ENCODE peak calls at places on chromosome 9, in seven cellular contexts. One of them, this sample, is unnamed.

GRCh38 chr9:81574399-81574798 is 114.9 kb downstream of the TLE1 start:
- DNase-seq in PC-9: no peak
- DNase-seq in lung: no peak
- DNase-seq in psoas muscle: no peak
- DNase-seq in hepatocyte: no peak
- DNase-seq in H9: no peak
- DNase-seq in gastrocnemius medialis: no peak
- DNase-seq in this sample: no peak

GRCh38 chr9:120937127-120937526 is 10.5 kb upstream of the TRAF1 start:
- DNase-seq in gastrocnemius medialis: no peak
- DNase-seq in PC-9: no peak
- DNase-seq in H9: no peak
- DNase-seq in lung: no peak
- DNase-seq in psoas muscle: peak; percentile 45
- DNase-seq in hepatocyte: no peak
- DNase-seq in this sample: peak; percentile 70

GRCh38 chr9:72333758-72334157 is 31.2 kb downstream of the ZFAND5 start:
- DNase-seq in H9: peak; percentile 74
- DNase-seq in PC-9: no peak
- DNase-seq in psoas muscle: no peak
- DNase-seq in lung: no peak
- DNase-seq in gastrocnemius medialis: no peak
- DNase-seq in hepatocyte: no peak
- DNase-seq in this sample: no peak

GRCh38 chr9:94805585-94805984 is 79.1 kb downstream of the AOPEP start:
- DNase-seq in H9: no peak
- DNase-seq in lung: peak; percentile 54
- DNase-seq in psoas muscle: no peak
- DNase-seq in gastrocnemius medialis: no peak
- DNase-seq in hepatocyte: peak; percentile 66
- DNase-seq in PC-9: peak; percentile 69
- DNase-seq in this sample: peak; percentile 71

GRCh38 chr9:115192835-115193234 is 74.9 kb upstream of the TNC start:
- DNase-seq in gastrocnemius medialis: no peak
- DNase-seq in lung: no peak
- DNase-seq in H9: no peak
- DNase-seq in psoas muscle: no peak
- DNase-seq in PC-9: no peak
- DNase-seq in hepatocyte: no peak
- DNase-seq in this sample: no peak

GRCh38 chr9:80595192-80595591 is 1023.4 kb downstream of the TLE4 start:
- DNase-seq in gastrocnemius medialis: no peak
- DNase-seq in hepatocyte: no peak
- DNase-seq in lung: no peak
- DNase-seq in H9: no peak
- DNase-seq in PC-9: no peak
- DNase-seq in psoas muscle: no peak
- DNase-seq in this sample: no peak

GRCh38 chr9:107548298-107549142 is 59.0 kb upstream of the KLF4 start:
- DNase-seq in lung: peak; percentile 34
- DNase-seq in H9: no peak
- DNase-seq in gastrocnemius medialis: peak; percentile 23
- DNase-seq in psoas muscle: peak; percentile 24
- DNase-seq in PC-9: peak; percentile 18
- DNase-seq in hepatocyte: peak; percentile 57
- DNase-seq in this sample: peak; percentile 69

GRCh38 chr9:8916771-8917170 is 1117.2 kb upstream of the DMAC1 start:
- DNase-seq in H9: no peak
- DNase-seq in psoas muscle: no peak
- DNase-seq in lung: no peak
- DNase-seq in PC-9: no peak
- DNase-seq in gastrocnemius medialis: no peak
- DNase-seq in hepatocyte: no peak
- DNase-seq in this sample: no peak

GRCh38 chr9:70941191-70941590 is 180.2 kb downstream of the TRPM3 start:
- DNase-seq in lung: no peak
- DNase-seq in H9: no peak
- DNase-seq in hepatocyte: no peak
- DNase-seq in psoas muscle: no peak
- DNase-seq in gastrocnemius medialis: no peak
- DNase-seq in PC-9: no peak
- DNase-seq in this sample: no peak

GRCh38 chr9:105311317-105311716 is 66.9 kb downstream of the SLC44A1 start:
- DNase-seq in lung: no peak
- DNase-seq in PC-9: no peak
- DNase-seq in gastrocnemius medialis: no peak
- DNase-seq in H9: no peak
- DNase-seq in psoas muscle: no peak
- DNase-seq in hepatocyte: peak; percentile 38
- DNase-seq in this sample: no peak

GRCh38 chr9:83544002-83544698 is 5.9 kb upstream of the FRMD3 start:
- DNase-seq in H9: peak; percentile 52
- DNase-seq in hepatocyte: peak; percentile 80
- DNase-seq in psoas muscle: peak; percentile 19
- DNase-seq in PC-9: peak; percentile 37
- DNase-seq in gastrocnemius medialis: no peak
- DNase-seq in lung: no peak
- DNase-seq in this sample: no peak

GRCh38 chr9:92600742-92601261 is 65.0 kb upstream of the ECM2 start:
- DNase-seq in gastrocnemius medialis: no peak
- DNase-seq in lung: no peak
- DNase-seq in H9: no peak
- DNase-seq in hepatocyte: no peak
- DNase-seq in psoas muscle: no peak
- DNase-seq in PC-9: no peak
- DNase-seq in this sample: no peak

GRCh38 chr9:92592946-92593860 is 57.4 kb upstream of the ECM2 start:
- DNase-seq in H9: no peak
- DNase-seq in hepatocyte: no peak
- DNase-seq in PC-9: no peak
- DNase-seq in gastrocnemius medialis: no peak
- DNase-seq in lung: no peak
- DNase-seq in psoas muscle: no peak
- DNase-seq in this sample: no peak

GRCh38 chr9:92603100-92603499 is 66.8 kb downstream of the IPPK start:
- DNase-seq in hepatocyte: no peak
- DNase-seq in PC-9: no peak
- DNase-seq in psoas muscle: no peak
- DNase-seq in lung: no peak
- DNase-seq in gastrocnemius medialis: no peak
- DNase-seq in H9: no peak
- DNase-seq in this sample: no peak

GRCh38 chr9:92600075-92600741 is 64.4 kb upstream of the ECM2 start:
- DNase-seq in psoas muscle: no peak
- DNase-seq in PC-9: no peak
- DNase-seq in gastrocnemius medialis: no peak
- DNase-seq in hepatocyte: no peak
- DNase-seq in lung: no peak
- DNase-seq in H9: no peak
- DNase-seq in this sample: no peak

DNA sequence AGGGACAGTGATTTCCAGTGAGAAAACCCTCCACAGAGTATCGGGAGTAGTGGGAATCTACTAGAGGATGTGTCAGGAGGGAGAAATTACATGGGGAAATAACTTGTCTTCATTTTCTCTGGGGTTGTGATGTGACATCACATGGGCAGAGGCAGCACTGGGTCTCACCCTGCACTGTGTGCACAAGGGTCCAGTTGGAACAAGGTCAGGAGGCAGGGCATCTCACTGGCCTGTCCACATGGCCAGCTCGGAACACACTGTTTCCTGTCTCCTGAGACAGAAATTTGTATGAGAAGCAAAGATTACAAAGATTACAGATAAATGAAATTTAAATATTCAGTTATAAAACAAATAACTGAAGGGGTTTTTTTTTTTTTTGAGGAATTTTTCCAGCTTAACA is 62.6 kb upstream of the ECM2 start:
- DNase-seq in gastrocnemius medialis: no peak
- DNase-seq in psoas muscle: no peak
- DNase-seq in lung: no peak
- DNase-seq in PC-9: no peak
- DNase-seq in H9: no peak
- DNase-seq in hepatocyte: no peak
- DNase-seq in this sample: no peak
- H3K4me1 ChIP-seq in gastrocnemius medialis: peaks cover 4% of the 10 kb centered on the region
- H3K4me1 ChIP-seq in psoas muscle: peaks cover 5% of the 10 kb centered on the region
- H3K4me1 ChIP-seq in lung: peaks cover 11% of the 10 kb centered on the region
- H3K4me1 ChIP-seq in PC-9: no peaks in the 10 kb centered on the region
- H3K4me1 ChIP-seq in H9: no peaks in the 10 kb centered on the region
- H3K4me1 ChIP-seq in hepatocyte: peaks cover 13% of the 10 kb centered on the region
- H3K4me1 ChIP-seq in this sample: peaks cover 52% of the 10 kb centered on the region

GRCh38 chr9:75687359-75687953 is 203.0 kb upstream of the PCSK5 start:
- DNase-seq in hepatocyte: no peak
- DNase-seq in psoas muscle: no peak
- DNase-seq in gastrocnemius medialis: no peak
- DNase-seq in lung: no peak
- DNase-seq in H9: no peak
- DNase-seq in PC-9: no peak
- DNase-seq in this sample: no peak

GRCh38 chr9:75685059-75685458 is 205.4 kb upstream of the PCSK5 start:
- DNase-seq in PC-9: no peak
- DNase-seq in hepatocyte: no peak
- DNase-seq in lung: no peak
- DNase-seq in psoas muscle: no peak
- DNase-seq in gastrocnemius medialis: no peak
- DNase-seq in H9: no peak
- DNase-seq in this sample: no peak

DNA sequence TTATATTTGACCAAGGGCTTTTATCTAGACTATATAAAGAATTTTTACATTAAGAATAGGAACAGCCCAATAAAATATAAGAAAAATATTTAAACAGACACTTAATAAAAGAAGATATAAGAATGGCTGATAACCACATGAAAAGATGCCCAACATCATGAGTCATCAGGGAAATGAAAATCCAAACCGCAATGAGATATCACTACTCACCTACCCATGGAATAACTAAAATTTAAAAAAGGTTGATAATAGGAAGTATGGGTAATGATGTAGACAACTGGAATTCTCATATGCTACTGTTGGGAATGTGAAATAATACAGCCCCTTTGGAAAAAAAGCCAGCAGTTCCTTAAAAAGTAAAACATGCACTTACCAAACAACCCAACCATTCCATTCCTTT is 206.9 kb upstream of the PCSK5 start:
- DNase-seq in psoas muscle: no peak
- DNase-seq in H9: no peak
- DNase-seq in PC-9: no peak
- DNase-seq in lung: no peak
- DNase-seq in hepatocyte: no peak
- DNase-seq in gastrocnemius medialis: no peak
- DNase-seq in this sample: no peak
- H3K9me3 ChIP-seq in psoas muscle: no peaks in the 10 kb centered on the region
- H3K9me3 ChIP-seq in H9: no peaks in the 10 kb centered on the region
- H3K9me3 ChIP-seq in PC-9: no peaks in the 10 kb centered on the region
- H3K9me3 ChIP-seq in lung: no peaks in the 10 kb centered on the region
- H3K9me3 ChIP-seq in hepatocyte: no peaks in the 10 kb centered on the region
- H3K9me3 ChIP-seq in gastrocnemius medialis: no peaks in the 10 kb centered on the region
- H3K9me3 ChIP-seq in this sample: no peaks in the 10 kb centered on the region

DNA sequence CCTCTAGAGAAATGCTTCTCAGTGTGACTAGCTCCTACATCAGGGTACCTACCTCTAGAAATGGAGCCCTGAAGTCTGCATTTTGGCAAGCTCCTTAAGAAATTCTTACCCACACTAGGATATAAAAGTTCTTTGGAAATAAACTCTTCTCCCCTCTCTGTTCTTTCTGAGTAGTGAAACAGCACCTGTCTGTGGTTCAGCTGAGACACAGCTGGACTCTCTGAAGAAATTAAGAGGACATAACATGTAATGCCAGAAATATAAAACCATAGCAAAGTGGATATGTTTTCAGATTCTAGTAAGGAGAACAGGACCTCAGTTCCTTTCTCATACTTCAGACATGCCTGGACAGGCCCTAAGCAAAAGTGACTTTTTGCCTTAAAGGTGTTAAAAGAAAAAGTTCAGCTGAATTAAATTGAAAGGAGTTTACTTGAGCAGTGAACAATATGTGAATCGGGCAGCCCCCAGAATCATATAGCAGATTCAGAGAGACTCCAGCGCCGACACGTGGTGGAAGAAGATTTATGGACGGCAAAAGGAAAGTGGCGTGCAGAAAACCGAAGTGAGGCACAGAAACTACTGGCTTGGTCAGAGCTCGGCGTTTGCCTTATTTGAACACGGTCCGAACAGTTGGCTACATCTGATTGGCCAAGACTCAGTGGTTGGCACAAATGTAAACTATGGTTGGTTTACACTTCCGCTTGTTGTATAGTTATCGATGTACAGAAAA is 64.5 kb downstream of the PRKACG start:
- DNase-seq in gastrocnemius medialis: no peak
- DNase-seq in H9: no peak
- DNase-seq in PC-9: no peak
- DNase-seq in hepatocyte: no peak
- DNase-seq in lung: no peak
- DNase-seq in psoas muscle: peak; percentile 12
- DNase-seq in this sample: no peak
- TF ChIP-seq CTCF in gastrocnemius medialis: no peak
- TF ChIP-seq CTCF in H9: no peak
- TF ChIP-seq CTCF in PC-9: peak; percentile 24
- TF ChIP-seq CTCF in hepatocyte: no peak
- TF ChIP-seq CTCF in lung: no peak
- TF ChIP-seq CTCF in psoas muscle: peak; percentile 38
- TF ChIP-seq CTCF in this sample: no peak

GRCh38 chr9:136796238-136796774 is at the start of gene CCDC183:
- DNase-seq in lung: no peak
- DNase-seq in hepatocyte: no peak
- DNase-seq in psoas muscle: no peak
- DNase-seq in H9: no peak
- DNase-seq in PC-9: no peak
- DNase-seq in gastrocnemius medialis: no peak
- DNase-seq in this sample: no peak
- H3K4me1 ChIP-seq in lung: peaks cover 17% of the 10 kb centered on the region
- H3K4me1 ChIP-seq in hepatocyte: peaks cover 58% of the 10 kb centered on the region
- H3K4me1 ChIP-seq in psoas muscle: peaks cover 18% of the 10 kb centered on the region
- H3K4me1 ChIP-seq in H9: no peaks in the 10 kb centered on the region
- H3K4me1 ChIP-seq in PC-9: peaks cover 23% of the 10 kb centered on the region
- H3K4me1 ChIP-seq in gastrocnemius medialis: peaks cover 19% of the 10 kb centered on the region
- H3K4me1 ChIP-seq in this sample: peaks cover 24% of the 10 kb centered on the region

DNA sequence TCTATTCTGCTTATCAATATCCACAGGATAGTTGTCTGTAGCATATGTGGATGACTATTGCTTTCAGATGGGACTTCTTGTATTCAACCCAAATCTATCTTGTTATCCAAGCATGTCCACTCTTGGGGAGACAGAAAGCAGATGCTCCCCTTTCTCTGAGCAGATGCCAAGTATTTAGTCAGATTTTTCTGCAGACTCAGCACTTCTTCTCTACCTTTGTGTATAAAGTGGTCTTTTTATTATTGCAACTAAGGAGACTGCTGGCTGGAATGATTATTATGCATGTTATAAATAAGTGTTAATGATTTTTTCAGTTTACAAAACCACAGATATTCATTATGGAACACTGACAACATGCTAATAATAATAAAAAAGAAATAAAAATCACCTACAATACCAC is 45.1 kb upstream of the ASTN2 start:
- DNase-seq in psoas muscle: no peak
- DNase-seq in lung: no peak
- DNase-seq in gastrocnemius medialis: no peak
- DNase-seq in hepatocyte: no peak
- DNase-seq in PC-9: no peak
- DNase-seq in H9: no peak
- DNase-seq in this sample: no peak
- H3K9me3 ChIP-seq in psoas muscle: no peaks in the 10 kb centered on the region
- H3K9me3 ChIP-seq in lung: no peaks in the 10 kb centered on the region
- H3K9me3 ChIP-seq in gastrocnemius medialis: no peaks in the 10 kb centered on the region
- H3K9me3 ChIP-seq in hepatocyte: no peaks in the 10 kb centered on the region
- H3K9me3 ChIP-seq in PC-9: no peaks in the 10 kb centered on the region
- H3K9me3 ChIP-seq in H9: no peaks in the 10 kb centered on the region
- H3K9me3 ChIP-seq in this sample: no peaks in the 10 kb centered on the region